ENCODE peak calls at places on chromosomes 13 and 19, in four cellular contexts. D is kidney epithelial cell, X is cardiac muscle cell, N is fibroblast of mammary gland. R is an unnamed sample.
A peak's percentile ranks its signal among the peaks of the same experiment; 100 is the strongest.

GRCh38 chr13:104246955-104247354 is 1180.7 kb upstream of the SLC10A2 start:
- DNase-seq in D (no peak), X (no peak), N (no peak), R (no peak)

GRCh38 chr19:40612831-40613668 is 11.9 kb downstream of the LTBP4 start:
- DNase-seq in D (no peak), X (peak; percentile 31), N (peak; percentile 38), R (no peak)

GRCh38 chr19:57613941-57614743 is at the start of gene ZNF134:
- DNase-seq in D (peak; percentile 77), X (peak; percentile 92), N (peak; percentile 88), R (peak; percentile 91)

GRCh38 chr13:32538234-32538620 is 368 bp downstream of the N4BP2L2 start:
- DNase-seq in D (peak; percentile 19), X (peak; percentile 52), N (peak; percentile 45), R (peak; percentile 51)

GRCh38 chr19:31586282-31586681 is 237.0 kb upstream of the TSHZ3 start:
- DNase-seq in D (peak; percentile 38), X (no peak), N (no peak), R (no peak)

GRCh38 chr19:55251296-55252081 is 7.3 kb downstream of the PPP6R1 start:
- DNase-seq in D (peak; percentile 53), X (peak; percentile 55), N (peak; percentile 36), R (peak; percentile 27)

GRCh38 chr19:2815923-2816322 is 3.7 kb upstream of the ZNF554 start:
- DNase-seq in D (no peak), X (no peak), N (no peak), R (no peak)

GRCh38 chr13:33180009-33180804 is 105.3 kb downstream of the STARD13 start:
- DNase-seq in D (no peak), X (no peak), N (no peak), R (no peak)

GRCh38 chr13:26867451-26868067 is 107.0 kb upstream of the GPR12 start:
- DNase-seq in D (no peak), X (peak; percentile 45), N (peak; percentile 21), R (peak; percentile 43)

GRCh38 chr13:113907637-113908617 is 44.1 kb upstream of the GAS6 start:
- DNase-seq in D (peak; percentile 35), X (peak; percentile 69), N (peak; percentile 91), R (peak; percentile 66)

GRCh38 chr13:44274838-44275237 is 98.8 kb upstream of the SERP2 start:
- DNase-seq in D (no peak), X (no peak), N (peak; percentile 46), R (no peak)

GRCh38 chr19:4534836-4535658 is at the start of gene PLIN5:
- DNase-seq in D (no peak), X (peak; percentile 79), N (no peak), R (peak; percentile 43)

GRCh38 chr13:62997038-62997619 is 1581.5 kb upstream of the PCDH20 start:
- DNase-seq in D (no peak), X (no peak), N (no peak), R (no peak)

GRCh38 chr19:15210323-15210774 is 9.6 kb upstream of the NOTCH3 start:
- DNase-seq in D (no peak), X (peak; percentile 55), N (peak; percentile 94), R (peak; percentile 97)

GRCh38 chr19:28393574-28394336 is 819.2 kb downstream of the UQCRFS1 start:
- DNase-seq in D (no peak), X (no peak), N (peak; percentile 6), R (no peak)

GRCh38 chr13:95267662-95268369 is 33.4 kb downstream of the ABCC4 start:
- DNase-seq in D (peak; percentile 80), X (peak; percentile 81), N (peak; percentile 93), R (peak; percentile 80)

GRCh38 chr13:28324181-28324789 is 170.6 kb downstream of the FLT1 start:
- DNase-seq in D (peak; percentile 16), X (peak; percentile 76), N (peak; percentile 76), R (peak; percentile 80)

GRCh38 chr19:47414469-47414868 is 4.9 kb downstream of the MEIS3 start:
- DNase-seq in D (no peak), X (no peak), N (no peak), R (no peak)

GRCh38 chr19:23801798-23802197 is 43.1 kb upstream of the ZNF681 start:
- DNase-seq in D (no peak), X (no peak), N (no peak), R (no peak)
- TF ChIP-seq CTCF in D (no peak), X (no peak), N (no peak), R (no peak)

GRCh38 chr13:42048323-42048624 is 174 bp upstream of the DGKH start:
- DNase-seq in D (no peak), X (no peak), N (no peak), R (no peak)

GRCh38 chr13:42046448-42046847 is 2.0 kb upstream of the DGKH start:
- DNase-seq in D (no peak), X (no peak), N (no peak), R (no peak)

GRCh38 chr13:42049454-42049780 is 969 bp downstream of the DGKH start:
- DNase-seq in D (no peak), X (no peak), N (no peak), R (no peak)

GRCh38 chr13:42047561-42048322 is 706 bp upstream of the DGKH start:
- DNase-seq in D (no peak), X (peak; percentile 79), N (peak; percentile 73), R (peak; percentile 77)

DNA sequence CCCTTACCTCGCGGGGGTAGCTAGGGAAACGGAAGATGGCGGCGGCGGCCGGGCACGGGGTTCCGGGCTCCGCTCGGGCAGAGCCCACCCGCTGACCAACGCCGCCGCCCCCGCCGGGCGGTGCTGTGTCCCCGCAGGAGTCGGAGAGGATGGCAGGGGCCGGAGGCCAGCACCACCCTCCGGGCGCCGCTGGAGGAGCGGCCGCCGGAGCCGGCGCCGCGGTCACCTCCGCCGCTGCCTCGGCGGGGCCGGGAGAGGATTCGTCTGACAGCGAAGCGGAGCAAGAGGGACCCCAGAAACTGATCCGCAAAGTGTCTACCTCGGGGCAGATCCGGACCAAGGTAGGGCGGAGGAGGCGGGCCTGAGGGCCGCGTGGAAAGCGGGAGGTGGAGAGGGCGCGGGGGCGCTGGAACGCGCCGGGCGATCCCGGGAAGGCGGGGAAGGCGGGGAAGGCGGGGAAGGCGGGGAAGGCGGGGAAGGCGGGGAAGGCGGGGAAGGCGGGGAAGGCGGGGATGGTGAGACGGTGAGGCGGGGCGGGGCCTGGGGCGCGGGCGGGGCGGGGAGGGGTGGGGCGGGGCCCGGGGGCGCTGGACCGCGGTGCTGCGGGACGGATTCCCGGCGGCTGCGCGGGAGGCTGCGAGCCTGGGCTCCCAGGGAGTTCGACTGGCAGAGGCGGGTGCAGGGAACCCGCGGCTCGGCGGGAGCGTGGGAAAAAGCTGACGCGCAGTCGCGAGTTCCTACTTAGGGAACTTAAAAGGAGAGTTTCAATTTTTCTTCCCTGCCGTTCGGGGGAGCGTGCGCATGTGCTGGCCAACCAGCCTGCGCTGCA is at the start of gene DGKH:
- DNase-seq in D (no peak), X (peak; percentile 85), N (peak; percentile 70), R (peak; percentile 66)
- TF ChIP-seq CTCF in D (no peak), X (peak; percentile 10), N (no peak), R (no peak)

DNA sequence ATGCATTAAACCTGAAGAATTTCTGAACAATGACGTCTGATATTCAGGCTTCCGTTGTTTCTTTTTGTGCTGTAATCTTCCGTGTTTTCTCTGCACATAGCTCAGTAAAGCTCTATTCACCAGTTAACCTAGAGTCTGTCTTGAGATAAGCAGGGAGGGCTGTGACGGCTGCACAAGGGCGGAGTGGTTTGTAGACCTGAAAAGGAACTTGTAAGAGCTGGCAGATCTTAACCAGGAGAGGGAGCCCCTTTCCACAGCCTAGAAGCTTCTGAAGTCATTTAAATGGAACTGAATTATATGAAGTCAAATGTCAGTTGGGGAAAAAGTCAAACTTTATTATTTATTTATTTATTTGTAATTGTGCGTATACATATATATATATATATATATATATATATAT is 27.5 kb downstream of the DPRX start:
- DNase-seq in D (no peak), X (peak; percentile 1), N (no peak), R (peak; percentile 51)
- TF ChIP-seq CTCF in D (no peak), X (no peak), N (no peak), R (peak; percentile 33)

DNA sequence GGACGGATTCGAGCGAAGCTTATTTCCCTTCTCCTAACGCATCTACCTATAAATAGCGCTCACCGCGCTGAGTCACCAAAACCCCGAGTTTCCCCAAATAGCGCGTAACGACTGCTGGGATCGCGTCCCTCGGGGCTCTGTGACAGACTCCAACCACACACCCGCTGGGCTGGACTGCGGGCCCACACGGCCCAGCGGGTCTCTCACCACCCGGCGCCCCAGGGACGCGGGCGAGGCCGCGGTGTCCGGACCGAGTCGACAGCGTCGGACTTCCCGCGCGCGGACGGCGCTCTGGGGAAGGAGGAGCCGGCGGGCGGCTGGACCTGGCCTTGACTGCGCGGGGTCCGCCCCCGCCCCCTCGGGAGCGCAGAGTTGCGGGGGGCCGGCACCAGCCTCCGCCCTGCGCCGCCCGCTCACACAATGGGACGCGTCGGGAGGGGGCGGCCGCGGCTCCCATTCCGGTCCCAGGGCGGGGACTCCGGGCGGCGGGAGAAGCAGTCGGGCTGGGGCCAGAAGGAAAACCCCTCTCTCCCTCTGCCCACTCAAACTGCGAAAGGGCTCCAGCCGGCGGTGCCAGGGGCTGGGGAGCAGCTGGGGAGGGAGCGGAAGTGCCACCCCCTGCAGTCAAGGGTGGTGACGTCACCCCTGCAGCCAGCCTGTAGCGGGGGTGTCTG is 108.8 kb downstream of the KCNRG start:
- DNase-seq in D (peak; percentile 79), X (peak; percentile 76), N (peak; percentile 94), R (peak; percentile 75)
- TF ChIP-seq CTCF in D (no peak), X (no peak), N (no peak), R (no peak)

GRCh38 chr13:70758932-70759331 is 650.7 kb upstream of the KLHL1 start:
- DNase-seq in D (no peak), X (no peak), N (no peak), R (no peak)
- TF ChIP-seq CTCF in D (no peak), X (no peak), N (no peak), R (no peak)

DNA sequence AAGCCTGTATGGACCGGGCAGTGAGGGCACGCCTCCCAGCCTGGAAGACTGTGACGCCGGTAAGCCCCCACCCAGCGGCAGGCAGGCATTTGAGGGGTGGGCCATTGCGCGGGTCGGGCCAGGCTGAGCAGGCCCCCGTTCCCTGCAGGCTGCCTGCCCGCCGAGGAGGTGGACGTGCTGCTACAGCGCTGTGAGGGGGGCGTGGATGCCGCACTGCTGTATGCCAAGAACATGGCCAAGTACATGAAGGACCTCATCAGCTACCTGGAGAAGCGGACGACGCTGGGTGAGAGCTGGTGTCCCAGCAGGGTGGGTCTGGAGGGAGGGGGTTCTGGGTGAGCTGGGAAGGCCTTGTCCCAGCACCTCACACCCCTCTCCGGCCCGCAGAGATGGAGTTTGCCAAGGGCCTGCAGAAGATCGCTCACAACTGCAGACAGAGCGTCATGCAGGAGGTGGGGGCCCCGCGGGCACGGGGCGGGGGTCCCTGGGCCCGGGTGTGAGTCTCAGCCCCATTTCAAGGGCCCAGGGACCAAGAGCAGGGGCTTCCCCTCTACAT is 7.1 kb downstream of the ARHGAP45 start:
- DNase-seq in D (no peak), X (no peak), N (no peak), R (no peak)
- TF ChIP-seq CTCF in D (no peak), X (no peak), N (no peak), R (no peak)